ENCODE peak calls at places on chromosomes 1 and 21, in nine cellular contexts. One of them, this sample, is unnamed.

GRCh38 chr1:185375583-185375982 is 58.5 kb upstream of the IVNS1ABP start:
- DNase-seq in hippocampal formation: no peak
- DNase-seq in ELF-1: no peak
- DNase-seq in GM04503: no peak
- DNase-seq in prostate gland: no peak
- DNase-seq in G401: no peak
- DNase-seq in ovary: no peak
- DNase-seq in lung microvascular endothelial cell: peak; percentile 92
- DNase-seq in activated naive CD8-positive, alpha-beta T cell treated with anti-CD3 and anti-CD28 coated beads for 36 hours: no peak
- DNase-seq in this sample: no peak

GRCh38 chr21:45050786-45051489 is 23.4 kb upstream of the ADARB1 start:
- DNase-seq in ovary: no peak
- DNase-seq in lung microvascular endothelial cell: peak; percentile 78
- DNase-seq in GM04503: no peak
- DNase-seq in hippocampal formation: no peak
- DNase-seq in ELF-1: no peak
- DNase-seq in G401: no peak
- DNase-seq in prostate gland: no peak
- DNase-seq in activated naive CD8-positive, alpha-beta T cell treated with anti-CD3 and anti-CD28 coated beads for 36 hours: no peak
- DNase-seq in this sample: no peak

GRCh38 chr1:91769698-91770232 is 116.2 kb downstream of the TGFBR3 start:
- DNase-seq in hippocampal formation: no peak
- DNase-seq in ovary: no peak
- DNase-seq in lung microvascular endothelial cell: no peak
- DNase-seq in GM04503: no peak
- DNase-seq in G401: no peak
- DNase-seq in ELF-1: no peak
- DNase-seq in prostate gland: no peak
- DNase-seq in activated naive CD8-positive, alpha-beta T cell treated with anti-CD3 and anti-CD28 coated beads for 36 hours: no peak
- DNase-seq in this sample: no peak

GRCh38 chr1:229986737-229987364 is 80.2 kb upstream of the GALNT2 start:
- DNase-seq in activated naive CD8-positive, alpha-beta T cell treated with anti-CD3 and anti-CD28 coated beads for 36 hours: no peak
- DNase-seq in lung microvascular endothelial cell: no peak
- DNase-seq in GM04503: no peak
- DNase-seq in ovary: no peak
- DNase-seq in hippocampal formation: no peak
- DNase-seq in ELF-1: no peak
- DNase-seq in prostate gland: no peak
- DNase-seq in G401: no peak
- DNase-seq in this sample: no peak

GRCh38 chr1:167517535-167518330 is 596 bp downstream of the CD247 start:
- DNase-seq in hippocampal formation: no peak
- DNase-seq in ovary: no peak
- DNase-seq in activated naive CD8-positive, alpha-beta T cell treated with anti-CD3 and anti-CD28 coated beads for 36 hours: peak; percentile 94
- DNase-seq in G401: no peak
- DNase-seq in GM04503: no peak
- DNase-seq in prostate gland: no peak
- DNase-seq in lung microvascular endothelial cell: no peak
- DNase-seq in ELF-1: no peak
- DNase-seq in this sample: no peak

GRCh38 chr1:2377751-2378440 is 13.5 kb downstream of the MORN1 start:
- DNase-seq in prostate gland: no peak
- DNase-seq in hippocampal formation: no peak
- DNase-seq in ovary: peak; percentile 16
- DNase-seq in lung microvascular endothelial cell: no peak
- DNase-seq in GM04503: no peak
- DNase-seq in ELF-1: no peak
- DNase-seq in activated naive CD8-positive, alpha-beta T cell treated with anti-CD3 and anti-CD28 coated beads for 36 hours: no peak
- DNase-seq in G401: no peak
- DNase-seq in this sample: no peak

GRCh38 chr21:31566611-31567010 is 92.9 kb upstream of the SOD1 start:
- DNase-seq in GM04503: no peak
- DNase-seq in lung microvascular endothelial cell: no peak
- DNase-seq in ELF-1: peak; percentile 60
- DNase-seq in G401: peak; percentile 44
- DNase-seq in prostate gland: no peak
- DNase-seq in hippocampal formation: no peak
- DNase-seq in ovary: no peak
- DNase-seq in activated naive CD8-positive, alpha-beta T cell treated with anti-CD3 and anti-CD28 coated beads for 36 hours: no peak
- DNase-seq in this sample: no peak

GRCh38 chr1:225460737-225461532 is 33.1 kb upstream of the LBR start:
- DNase-seq in ovary: no peak
- DNase-seq in lung microvascular endothelial cell: peak; percentile 34
- DNase-seq in ELF-1: no peak
- DNase-seq in G401: no peak
- DNase-seq in prostate gland: no peak
- DNase-seq in activated naive CD8-positive, alpha-beta T cell treated with anti-CD3 and anti-CD28 coated beads for 36 hours: peak; percentile 42
- DNase-seq in hippocampal formation: no peak
- DNase-seq in GM04503: no peak
- DNase-seq in this sample: no peak

GRCh38 chr21:45829566-45830147 is 151.9 kb upstream of the COL6A1 start:
- DNase-seq in prostate gland: no peak
- DNase-seq in hippocampal formation: no peak
- DNase-seq in lung microvascular endothelial cell: no peak
- DNase-seq in ovary: no peak
- DNase-seq in G401: no peak
- DNase-seq in GM04503: no peak
- DNase-seq in ELF-1: no peak
- DNase-seq in activated naive CD8-positive, alpha-beta T cell treated with anti-CD3 and anti-CD28 coated beads for 36 hours: no peak
- DNase-seq in this sample: no peak

GRCh38 chr1:179090522-179090921 is 8.7 kb downstream of the TOR3A start:
- DNase-seq in hippocampal formation: no peak
- DNase-seq in ovary: no peak
- DNase-seq in ELF-1: no peak
- DNase-seq in lung microvascular endothelial cell: no peak
- DNase-seq in GM04503: no peak
- DNase-seq in G401: no peak
- DNase-seq in prostate gland: no peak
- DNase-seq in activated naive CD8-positive, alpha-beta T cell treated with anti-CD3 and anti-CD28 coated beads for 36 hours: no peak
- DNase-seq in this sample: no peak

GRCh38 chr1:26747048-26747447 is 40.7 kb upstream of the PIGV start:
- DNase-seq in ELF-1: no peak
- DNase-seq in GM04503: no peak
- DNase-seq in activated naive CD8-positive, alpha-beta T cell treated with anti-CD3 and anti-CD28 coated beads for 36 hours: no peak
- DNase-seq in prostate gland: no peak
- DNase-seq in G401: no peak
- DNase-seq in ovary: no peak
- DNase-seq in lung microvascular endothelial cell: no peak
- DNase-seq in hippocampal formation: no peak
- DNase-seq in this sample: no peak

GRCh38 chr1:194295690-194296089 is 1109.3 kb upstream of the B3GALT2 start:
- DNase-seq in ovary: no peak
- DNase-seq in ELF-1: peak; percentile 8
- DNase-seq in hippocampal formation: no peak
- DNase-seq in GM04503: no peak
- DNase-seq in prostate gland: no peak
- DNase-seq in lung microvascular endothelial cell: peak; percentile 54
- DNase-seq in G401: no peak
- DNase-seq in activated naive CD8-positive, alpha-beta T cell treated with anti-CD3 and anti-CD28 coated beads for 36 hours: no peak
- DNase-seq in this sample: peak; percentile 61

GRCh38 chr21:34204481-34205439 is 131.4 kb downstream of the MRPS6 start:
- DNase-seq in activated naive CD8-positive, alpha-beta T cell treated with anti-CD3 and anti-CD28 coated beads for 36 hours: no peak
- DNase-seq in G401: peak; percentile 87
- DNase-seq in ovary: no peak
- DNase-seq in lung microvascular endothelial cell: no peak
- DNase-seq in prostate gland: no peak
- DNase-seq in ELF-1: peak; percentile 84
- DNase-seq in GM04503: no peak
- DNase-seq in hippocampal formation: no peak
- DNase-seq in this sample: peak; percentile 10

GRCh38 chr1:228927947-228928898 is 192.9 kb downstream of the RHOU start:
- DNase-seq in hippocampal formation: no peak
- DNase-seq in GM04503: no peak
- DNase-seq in G401: no peak
- DNase-seq in lung microvascular endothelial cell: no peak
- DNase-seq in ELF-1: no peak
- DNase-seq in activated naive CD8-positive, alpha-beta T cell treated with anti-CD3 and anti-CD28 coated beads for 36 hours: no peak
- DNase-seq in ovary: no peak
- DNase-seq in prostate gland: no peak
- DNase-seq in this sample: no peak

GRCh38 chr1:228376262-228376628 is 30.4 kb downstream of the TRIM11 start:
- DNase-seq in activated naive CD8-positive, alpha-beta T cell treated with anti-CD3 and anti-CD28 coated beads for 36 hours: no peak
- DNase-seq in G401: no peak
- DNase-seq in lung microvascular endothelial cell: no peak
- DNase-seq in ovary: no peak
- DNase-seq in prostate gland: no peak
- DNase-seq in GM04503: no peak
- DNase-seq in ELF-1: no peak
- DNase-seq in hippocampal formation: no peak
- DNase-seq in this sample: peak; percentile 28

GRCh38 chr1:983736-984475 is 2.0 kb upstream of the PERM1 start:
- DNase-seq in activated naive CD8-positive, alpha-beta T cell treated with anti-CD3 and anti-CD28 coated beads for 36 hours: peak; percentile 60
- DNase-seq in ovary: no peak
- DNase-seq in GM04503: no peak
- DNase-seq in lung microvascular endothelial cell: no peak
- DNase-seq in hippocampal formation: no peak
- DNase-seq in G401: no peak
- DNase-seq in prostate gland: no peak
- DNase-seq in ELF-1: no peak
- DNase-seq in this sample: peak; percentile 36

GRCh38 chr1:166925791-166926483 is 49.4 kb downstream of the ILDR2 start:
- DNase-seq in GM04503: peak; percentile 41
- DNase-seq in hippocampal formation: no peak
- DNase-seq in prostate gland: no peak
- DNase-seq in activated naive CD8-positive, alpha-beta T cell treated with anti-CD3 and anti-CD28 coated beads for 36 hours: no peak
- DNase-seq in G401: no peak
- DNase-seq in ovary: no peak
- DNase-seq in ELF-1: peak; percentile 27
- DNase-seq in lung microvascular endothelial cell: peak; percentile 26
- DNase-seq in this sample: no peak

GRCh38 chr1:151443846-151444790 is 15.2 kb downstream of the POGZ start:
- DNase-seq in hippocampal formation: peak; percentile 23
- DNase-seq in activated naive CD8-positive, alpha-beta T cell treated with anti-CD3 and anti-CD28 coated beads for 36 hours: peak; percentile 46
- DNase-seq in GM04503: peak; percentile 31
- DNase-seq in lung microvascular endothelial cell: peak; percentile 84
- DNase-seq in ovary: peak; percentile 41
- DNase-seq in prostate gland: peak; percentile 71
- DNase-seq in ELF-1: peak; percentile 72
- DNase-seq in G401: peak; percentile 85
- DNase-seq in this sample: peak; percentile 96

GRCh38 chr1:78275456-78275855 is 215.3 kb upstream of the PTGFR start:
- DNase-seq in ovary: no peak
- DNase-seq in lung microvascular endothelial cell: peak; percentile 57
- DNase-seq in hippocampal formation: no peak
- DNase-seq in G401: no peak
- DNase-seq in prostate gland: no peak
- DNase-seq in GM04503: peak; percentile 53
- DNase-seq in activated naive CD8-positive, alpha-beta T cell treated with anti-CD3 and anti-CD28 coated beads for 36 hours: no peak
- DNase-seq in ELF-1: no peak
- DNase-seq in this sample: no peak

GRCh38 chr1:22018583-22019559 is 17.4 kb downstream of the CELA3A start:
- DNase-seq in activated naive CD8-positive, alpha-beta T cell treated with anti-CD3 and anti-CD28 coated beads for 36 hours: peak; percentile 61
- DNase-seq in ovary: no peak
- DNase-seq in hippocampal formation: no peak
- DNase-seq in G401: no peak
- DNase-seq in GM04503: peak; percentile 75
- DNase-seq in prostate gland: no peak
- DNase-seq in lung microvascular endothelial cell: peak; percentile 94
- DNase-seq in ELF-1: no peak
- DNase-seq in this sample: peak; percentile 90

GRCh38 chr1:2971609-2972008 is 49.7 kb upstream of the ACTRT2 start:
- DNase-seq in ovary: no peak
- DNase-seq in activated naive CD8-positive, alpha-beta T cell treated with anti-CD3 and anti-CD28 coated beads for 36 hours: no peak
- DNase-seq in prostate gland: no peak
- DNase-seq in lung microvascular endothelial cell: no peak
- DNase-seq in hippocampal formation: no peak
- DNase-seq in G401: no peak
- DNase-seq in ELF-1: no peak
- DNase-seq in GM04503: no peak
- DNase-seq in this sample: no peak